ENCODE peak calls at places on chromosomes 1 and 21, in six cellular contexts. One of them, this sample, is unnamed.

GRCh38 chr1:19872190-19872589 is 10.0 kb upstream of the OTUD3 start:
- DNase-seq in K562: no peak
- DNase-seq in A549: peak; percentile 40
- DNase-seq in endothelial cell of umbilical vein: no peak
- DNase-seq in GM12878: no peak
- DNase-seq in HepG2: peak; percentile 29
- DNase-seq in this sample: no peak

GRCh38 chr1:199861020-199861795 is 166.3 kb upstream of the NR5A2 start:
- DNase-seq in K562: no peak
- DNase-seq in A549: no peak
- DNase-seq in endothelial cell of umbilical vein: no peak
- DNase-seq in GM12878: no peak
- DNase-seq in HepG2: no peak
- DNase-seq in this sample: no peak

GRCh38 chr1:6513296-6513928 is 21.9 kb upstream of the PLEKHG5 start:
- DNase-seq in K562: no peak
- DNase-seq in A549: no peak
- DNase-seq in endothelial cell of umbilical vein: no peak
- DNase-seq in GM12878: no peak
- DNase-seq in HepG2: no peak
- DNase-seq in this sample: no peak

GRCh38 chr1:96533820-96534219 is 187.8 kb upstream of the PTBP2 start:
- DNase-seq in K562: no peak
- DNase-seq in A549: no peak
- DNase-seq in endothelial cell of umbilical vein: no peak
- DNase-seq in GM12878: no peak
- DNase-seq in HepG2: no peak
- DNase-seq in this sample: no peak

GRCh38 chr1:104120488-104120887 is 370.8 kb downstream of the AMY1C start:
- DNase-seq in K562: no peak
- DNase-seq in A549: no peak
- DNase-seq in endothelial cell of umbilical vein: no peak
- DNase-seq in GM12878: no peak
- DNase-seq in HepG2: no peak
- DNase-seq in this sample: no peak

GRCh38 chr1:13935336-13935735 is 235.3 kb downstream of the PRDM2 start:
- DNase-seq in K562: no peak
- DNase-seq in A549: no peak
- DNase-seq in endothelial cell of umbilical vein: no peak
- DNase-seq in GM12878: no peak
- DNase-seq in HepG2: no peak
- DNase-seq in this sample: no peak

GRCh38 chr1:212650228-212650627 is 41.7 kb downstream of the ATF3 start:
- DNase-seq in K562: no peak
- DNase-seq in A549: no peak
- DNase-seq in endothelial cell of umbilical vein: no peak
- DNase-seq in GM12878: no peak
- DNase-seq in HepG2: no peak
- DNase-seq in this sample: no peak

GRCh38 chr1:181119076-181119989 is 30.8 kb downstream of the IER5 start:
- DNase-seq in K562: no peak
- DNase-seq in A549: peak; percentile 79
- DNase-seq in endothelial cell of umbilical vein: no peak
- DNase-seq in GM12878: no peak
- DNase-seq in HepG2: no peak
- DNase-seq in this sample: no peak

GRCh38 chr21:33121715-33122475 is 52.0 kb downstream of the OLIG1 start:
- DNase-seq in K562: peak; percentile 97
- DNase-seq in A549: peak; percentile 55
- DNase-seq in endothelial cell of umbilical vein: peak; percentile 16
- DNase-seq in GM12878: no peak
- DNase-seq in HepG2: no peak
- DNase-seq in this sample: peak; percentile 61

DNA sequence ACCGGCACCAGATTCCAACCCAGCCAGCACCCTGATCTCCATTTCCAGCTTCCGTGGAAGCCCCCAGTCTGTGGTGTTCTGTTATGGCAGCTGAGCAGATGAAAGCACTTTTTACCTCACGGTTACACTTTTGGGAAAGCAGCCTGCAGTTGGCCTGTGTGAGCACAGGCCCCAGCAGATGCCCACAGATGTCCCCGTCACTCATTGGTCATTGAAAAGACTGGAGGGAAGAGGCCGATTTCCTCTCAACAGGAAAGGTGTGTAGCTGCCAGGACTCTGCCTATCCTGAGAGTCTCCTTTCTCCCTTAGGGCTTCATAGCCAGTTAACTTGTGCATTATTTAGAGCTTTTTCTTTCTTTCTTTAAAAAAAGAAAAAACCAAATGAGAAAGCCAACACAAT is 123.0 kb downstream of the PCBP3 start:
- DNase-seq in K562: no peak
- DNase-seq in A549: no peak
- DNase-seq in endothelial cell of umbilical vein: no peak
- DNase-seq in GM12878: no peak
- DNase-seq in HepG2: no peak
- DNase-seq in this sample: no peak
- H3K4me3 ChIP-seq in K562: no peak overlapping the region
- H3K4me3 ChIP-seq in A549: no peak overlapping the region
- H3K4me3 ChIP-seq in endothelial cell of umbilical vein: no peak overlapping the region
- H3K4me3 ChIP-seq in GM12878: no peak overlapping the region
- H3K4me3 ChIP-seq in HepG2: no peak overlapping the region
- H3K4me3 ChIP-seq in this sample: no peak overlapping the region

GRCh38 chr1:236102611-236103010 is 37.7 kb upstream of the NID1 start:
- DNase-seq in K562: no peak
- DNase-seq in A549: no peak
- DNase-seq in endothelial cell of umbilical vein: no peak
- DNase-seq in GM12878: no peak
- DNase-seq in HepG2: no peak
- DNase-seq in this sample: no peak

GRCh38 chr1:236101233-236102200 is 36.6 kb upstream of the NID1 start:
- DNase-seq in K562: no peak
- DNase-seq in A549: no peak
- DNase-seq in endothelial cell of umbilical vein: no peak
- DNase-seq in GM12878: no peak
- DNase-seq in HepG2: no peak
- DNase-seq in this sample: no peak

GRCh38 chr1:236100799-236101198 is 35.9 kb upstream of the NID1 start:
- DNase-seq in K562: no peak
- DNase-seq in A549: no peak
- DNase-seq in endothelial cell of umbilical vein: no peak
- DNase-seq in GM12878: no peak
- DNase-seq in HepG2: no peak
- DNase-seq in this sample: no peak

GRCh38 chr1:236103646-236104218 is 38.6 kb upstream of the GPR137B start:
- DNase-seq in K562: peak; percentile 79
- DNase-seq in A549: peak; percentile 58
- DNase-seq in endothelial cell of umbilical vein: peak; percentile 73
- DNase-seq in GM12878: no peak
- DNase-seq in HepG2: peak; percentile 42
- DNase-seq in this sample: peak; percentile 70

DNA sequence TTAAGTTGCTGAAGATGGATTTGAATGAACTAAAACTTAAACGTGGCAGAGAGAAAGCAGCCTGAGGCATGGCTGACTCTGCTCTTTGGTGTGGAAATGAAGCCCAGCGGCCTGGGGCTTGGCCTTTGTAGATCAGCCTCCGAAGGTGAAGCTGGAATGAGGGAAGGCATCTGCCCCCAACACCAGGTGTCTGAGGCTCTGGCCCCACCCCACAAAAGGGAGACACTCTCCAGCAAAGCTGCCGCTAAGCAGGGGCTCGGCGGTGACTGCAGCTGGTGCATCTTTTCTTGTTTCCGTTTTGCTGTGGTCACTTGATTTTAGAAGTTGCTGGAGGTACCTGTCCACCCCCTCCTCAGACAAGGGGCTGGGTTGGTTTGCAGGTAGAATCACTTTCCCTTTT is 38.2 kb upstream of the NID1 start:
- DNase-seq in K562: no peak
- DNase-seq in A549: no peak
- DNase-seq in endothelial cell of umbilical vein: no peak
- DNase-seq in GM12878: no peak
- DNase-seq in HepG2: no peak
- DNase-seq in this sample: no peak
- TF ChIP-seq MYC in K562: no peak
- TF ChIP-seq MYC in A549: no peak
- TF ChIP-seq MYC in endothelial cell of umbilical vein: no peak
- TF ChIP-seq MYC in GM12878: no peak
- TF ChIP-seq MYC in HepG2: no peak
- TF ChIP-seq MYC in this sample: no peak

DNA sequence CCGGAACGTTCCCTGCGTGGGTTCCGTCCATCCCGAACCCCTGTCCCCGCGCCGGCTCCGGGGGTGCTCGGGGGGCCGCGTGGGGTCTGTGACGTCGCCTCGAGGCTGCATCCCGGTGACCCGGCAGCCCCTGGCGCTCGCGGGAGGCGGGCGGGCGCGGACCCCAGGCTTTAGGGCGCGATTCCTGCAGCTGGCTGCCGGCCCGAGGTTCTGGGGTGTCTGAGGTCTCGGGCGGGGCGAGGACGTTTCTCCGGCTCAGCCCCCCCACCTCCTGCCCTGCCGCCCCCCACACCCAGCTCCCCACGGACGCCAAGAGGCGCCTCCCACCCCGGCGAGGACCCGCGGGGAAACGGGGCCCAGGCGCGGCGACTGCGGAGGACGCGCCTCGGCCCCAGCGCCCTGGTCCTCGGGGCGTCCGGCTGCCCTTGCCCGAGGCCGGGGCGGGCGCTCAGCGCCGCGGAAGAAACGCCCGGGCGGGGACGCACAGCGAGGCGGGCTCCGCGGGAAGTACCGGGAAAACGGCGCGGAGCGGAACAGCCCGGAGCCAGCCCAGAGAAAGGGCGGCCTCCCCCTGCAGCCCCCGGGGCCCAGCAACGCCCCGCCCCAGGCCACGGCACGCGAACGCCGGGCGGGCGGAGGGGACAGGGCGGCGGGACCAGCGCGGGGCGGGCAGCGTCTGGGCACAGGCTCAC is 1.3 kb upstream of the PCBP3 start:
- DNase-seq in K562: no peak
- DNase-seq in A549: no peak
- DNase-seq in endothelial cell of umbilical vein: no peak
- DNase-seq in GM12878: no peak
- DNase-seq in HepG2: no peak
- DNase-seq in this sample: peak; percentile 20
- H3K4me3 ChIP-seq in K562: no peak overlapping the region
- H3K4me3 ChIP-seq in A549: peak overlapping the region; percentile 50
- H3K4me3 ChIP-seq in endothelial cell of umbilical vein: no peak overlapping the region
- H3K4me3 ChIP-seq in GM12878: no peak overlapping the region
- H3K4me3 ChIP-seq in HepG2: no peak overlapping the region
- H3K4me3 ChIP-seq in this sample: no peak overlapping the region

GRCh38 chr1:51344602-51345299 is 14.4 kb upstream of the TTC39A start:
- DNase-seq in K562: peak; percentile 90
- DNase-seq in A549: no peak
- DNase-seq in endothelial cell of umbilical vein: no peak
- DNase-seq in GM12878: no peak
- DNase-seq in HepG2: no peak
- DNase-seq in this sample: no peak
- TF ChIP-seq MYC in K562: no peak
- TF ChIP-seq MYC in A549: no peak
- TF ChIP-seq MYC in endothelial cell of umbilical vein: no peak
- TF ChIP-seq MYC in GM12878: no peak
- TF ChIP-seq MYC in HepG2: no peak
- TF ChIP-seq MYC in this sample: no peak

GRCh38 chr1:108664426-108664950 is 3.6 kb upstream of the HENMT1 start:
- DNase-seq in K562: no peak
- DNase-seq in A549: no peak
- DNase-seq in endothelial cell of umbilical vein: no peak
- DNase-seq in GM12878: no peak
- DNase-seq in HepG2: no peak
- DNase-seq in this sample: peak; percentile 56

GRCh38 chr1:108663074-108663473 is 2.2 kb upstream of the HENMT1 start:
- DNase-seq in K562: no peak
- DNase-seq in A549: no peak
- DNase-seq in endothelial cell of umbilical vein: no peak
- DNase-seq in GM12878: no peak
- DNase-seq in HepG2: no peak
- DNase-seq in this sample: no peak

GRCh38 chr1:108657701-108658100 is 3.2 kb downstream of the HENMT1 start:
- DNase-seq in K562: no peak
- DNase-seq in A549: no peak
- DNase-seq in endothelial cell of umbilical vein: no peak
- DNase-seq in GM12878: no peak
- DNase-seq in HepG2: no peak
- DNase-seq in this sample: peak; percentile 33

GRCh38 chr1:108665047-108665446 is 4.2 kb upstream of the HENMT1 start:
- DNase-seq in K562: no peak
- DNase-seq in A549: no peak
- DNase-seq in endothelial cell of umbilical vein: no peak
- DNase-seq in GM12878: no peak
- DNase-seq in HepG2: no peak
- DNase-seq in this sample: peak; percentile 33

DNA sequence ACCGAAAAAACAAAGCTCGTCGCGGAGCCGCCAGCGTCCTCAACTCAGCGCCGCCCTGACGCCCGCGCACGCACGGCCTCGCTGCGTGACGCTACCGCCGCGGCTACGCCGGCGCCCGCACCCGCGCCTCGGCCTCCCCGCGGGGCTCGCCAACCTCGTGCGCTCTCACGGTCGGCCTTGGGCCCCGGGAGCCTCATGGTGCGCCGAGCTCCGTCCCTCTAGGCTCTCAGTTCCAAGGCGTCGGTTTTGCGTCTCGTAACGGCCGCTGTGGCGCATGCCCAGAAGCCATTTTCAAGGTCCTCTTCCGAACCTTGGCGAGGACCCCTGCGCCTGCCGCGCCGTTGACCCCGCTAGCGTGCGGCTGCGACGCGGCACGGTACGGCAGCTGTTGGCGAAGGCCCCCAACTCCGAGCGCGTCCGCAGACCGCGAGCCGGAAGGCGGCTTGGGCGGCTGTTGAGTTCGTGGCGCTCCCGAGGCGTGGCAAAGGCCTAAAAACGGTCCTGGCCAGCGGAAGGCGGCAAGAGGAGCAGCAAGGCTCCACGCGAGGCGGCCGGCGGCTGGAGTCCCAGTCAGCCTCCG is at the start of gene HENMT1:
- DNase-seq in K562: no peak
- DNase-seq in A549: peak; percentile 80
- DNase-seq in endothelial cell of umbilical vein: peak; percentile 85
- DNase-seq in GM12878: peak; percentile 23
- DNase-seq in HepG2: no peak
- DNase-seq in this sample: peak; percentile 92
- H3K4me3 ChIP-seq in K562: no peak within 1 kb of the TSS
- H3K4me3 ChIP-seq in A549: peak within 1 kb of the TSS; percentile 60
- H3K4me3 ChIP-seq in endothelial cell of umbilical vein: peak within 1 kb of the TSS; percentile 39
- H3K4me3 ChIP-seq in GM12878: peak within 1 kb of the TSS; percentile 62
- H3K4me3 ChIP-seq in HepG2: no peak within 1 kb of the TSS
- H3K4me3 ChIP-seq in this sample: peak within 1 kb of the TSS; percentile 75

DNA sequence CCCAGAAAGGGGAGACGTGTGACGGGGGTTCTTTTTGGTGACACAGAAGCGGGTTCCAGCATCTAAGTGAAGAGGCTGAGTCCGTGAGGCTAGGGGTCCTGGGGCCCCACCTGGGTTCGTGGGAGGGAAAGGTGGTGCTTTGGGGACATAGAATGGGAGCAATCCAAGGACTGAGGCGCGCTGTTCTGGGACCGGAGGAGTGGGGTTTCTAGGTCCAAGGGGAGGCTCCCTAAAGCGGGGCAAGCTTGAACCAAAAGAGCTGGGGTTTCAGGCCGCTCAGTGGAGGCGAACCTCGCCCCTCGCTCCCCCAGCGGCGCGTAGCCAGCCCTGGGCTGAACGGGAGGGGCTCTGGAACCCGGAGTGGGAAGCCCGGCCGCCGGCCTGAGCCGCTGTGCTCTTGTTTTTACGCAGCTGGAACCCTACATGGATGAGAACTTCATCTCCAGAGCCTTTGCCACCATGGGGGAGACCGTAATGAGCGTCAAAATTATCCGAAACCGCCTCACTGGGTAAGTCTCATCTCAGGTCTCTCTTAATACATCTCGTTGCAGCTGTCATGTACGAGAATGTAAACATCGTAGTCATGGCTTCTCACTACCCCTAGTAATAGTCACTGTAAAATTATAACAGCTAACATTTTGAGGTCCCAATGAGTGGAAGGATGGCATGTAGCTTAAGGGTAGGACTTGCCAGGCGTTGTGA is 495 bp downstream of the TRNAU1AP start:
- DNase-seq in K562: peak; percentile 64
- DNase-seq in A549: no peak
- DNase-seq in endothelial cell of umbilical vein: no peak
- DNase-seq in GM12878: peak; percentile 9
- DNase-seq in HepG2: no peak
- DNase-seq in this sample: peak; percentile 62
- TF ChIP-seq MYC in K562: no peak
- TF ChIP-seq MYC in A549: no peak
- TF ChIP-seq MYC in endothelial cell of umbilical vein: no peak
- TF ChIP-seq MYC in GM12878: no peak
- TF ChIP-seq MYC in HepG2: no peak
- TF ChIP-seq MYC in this sample: no peak